ENCODE peak calls at places on chromosome 6, in ten cellular contexts. Y, L, E, M, T, D, J, A, H and U are unnamed samples.
A peak's percentile ranks its signal among the peaks of the same experiment; 100 is the strongest.

GRCh38 chr6:50816115-50816675 is 2.5 kb upstream of the TFAP2B start:
- DNase-seq in Y (peak; percentile 68), L (peak; percentile 82), E (peak; percentile 90), M (peak; percentile 89), T (peak; percentile 55), D (peak; percentile 52), J (peak; percentile 70), A (peak; percentile 11), H (peak; percentile 19), U (peak; percentile 56)

GRCh38 chr6:14924126-14925024 is 321.5 kb upstream of the JARID2 start:
- DNase-seq in Y (peak; percentile 39), L (peak; percentile 3), E (peak; percentile 83), M (no peak), T (no peak), D (no peak), J (no peak), A (no peak), H (no peak), U (no peak)

GRCh38 chr6:72580281-72580940 is 41.5 kb upstream of the KCNQ5 start:
- DNase-seq in Y (peak; percentile 66), L (peak; percentile 44), E (peak; percentile 71), M (peak; percentile 84), T (peak; percentile 21), D (no peak), J (peak; percentile 41), A (no peak), H (no peak), U (no peak)

GRCh38 chr6:117483004-117483644 is 650 bp downstream of the DCBLD1 start:
- DNase-seq in Y (peak; percentile 75), L (no peak), E (peak; percentile 67), M (no peak), T (peak; percentile 24), D (peak; percentile 53), J (peak; percentile 22), A (no peak), H (peak; percentile 11), U (peak; percentile 34)

GRCh38 chr6:72922401-72922800 is 300.5 kb downstream of the KCNQ5 start:
- DNase-seq in Y (no peak), L (no peak), E (no peak), M (no peak), T (no peak), D (no peak), J (peak; percentile 6), A (no peak), H (no peak), U (no peak)

GRCh38 chr6:41408576-41408975 is 73.2 kb downstream of the NCR2 start:
- DNase-seq in Y (no peak), L (no peak), E (peak; percentile 70), M (no peak), T (no peak), D (no peak), J (no peak), A (no peak), H (no peak), U (no peak)

GRCh38 chr6:55568779-55569439 is 10.1 kb downstream of the HMGCLL1 start:
- DNase-seq in Y (no peak), L (no peak), E (no peak), M (no peak), T (no peak), D (no peak), J (no peak), A (no peak), H (no peak), U (no peak)

GRCh38 chr6:20846602-20847028 is 312.4 kb downstream of the CDKAL1 start:
- DNase-seq in Y (no peak), L (no peak), E (no peak), M (no peak), T (peak; percentile 67), D (no peak), J (no peak), A (no peak), H (no peak), U (no peak)

GRCh38 chr6:54255881-54256280 is 52.4 kb upstream of the TINAG start:
- DNase-seq in Y (no peak), L (no peak), E (no peak), M (no peak), T (no peak), D (no peak), J (peak; percentile 21), A (no peak), H (no peak), U (no peak)

GRCh38 chr6:75437451-75438185 is 56.0 kb downstream of the FILIP1 start:
- DNase-seq in Y (no peak), L (no peak), E (no peak), M (no peak), T (no peak), D (peak; percentile 33), J (peak; percentile 88), A (no peak), H (no peak), U (no peak)

GRCh38 chr6:168049277-168049676 is 29.7 kb downstream of the FRMD1 start:
- DNase-seq in Y (no peak), L (no peak), E (no peak), M (no peak), T (no peak), D (no peak), J (no peak), A (no peak), H (no peak), U (no peak)

GRCh38 chr6:52686878-52687699 is 16.2 kb downstream of the TMEM14A start:
- DNase-seq in Y (no peak), L (no peak), E (no peak), M (no peak), T (no peak), D (no peak), J (no peak), A (no peak), H (no peak), U (no peak)

GRCh38 chr6:144012534-144012933 is 4.5 kb upstream of the PLAGL1 start:
- DNase-seq in Y (no peak), L (no peak), E (no peak), M (no peak), T (no peak), D (no peak), J (no peak), A (no peak), H (no peak), U (no peak)

GRCh38 chr6:166258854-166259276 is 49.3 kb downstream of the PRR18 start:
- DNase-seq in Y (peak; percentile 63), L (no peak), E (no peak), M (no peak), T (peak; percentile 70), D (no peak), J (no peak), A (peak; percentile 49), H (peak; percentile 28), U (no peak)

GRCh38 chr6:14276066-14276465 is 158.5 kb downstream of the CD83 start:
- DNase-seq in Y (no peak), L (no peak), E (no peak), M (no peak), T (no peak), D (no peak), J (no peak), A (no peak), H (no peak), U (no peak)